ENCODE peak calls at places on chromosomes 3 and 15, in four cellular contexts. J, B, E and H are unnamed samples.
A peak's percentile ranks its signal among the peaks of the same experiment; 100 is the strongest.

GRCh38 chr3:126154391-126155279 is 25.8 kb downstream of the ALDH1L1 start:
- DNase-seq in E (no peak), B (no peak), J (no peak), H (no peak)

GRCh38 chr3:125331243-125331642 is 43.9 kb downstream of the ZNF148 start:
- DNase-seq in E (no peak), J (no peak), B (no peak), H (no peak)

GRCh38 chr3:104178695-104179094 is 1188.0 kb upstream of the ALCAM start:
- DNase-seq in E (no peak), B (no peak), J (no peak), H (peak; percentile 24)

GRCh38 chr3:124812291-124813265 is 74.6 kb downstream of the ITGB5 start:
- DNase-seq in J (peak; percentile 90), E (peak; percentile 79), B (peak; percentile 99), H (peak; percentile 96)

GRCh38 chr3:5430701-5431100 is 243.2 kb downstream of the EDEM1 start:
- DNase-seq in B (no peak), J (no peak), E (no peak), H (no peak)

GRCh38 chr15:74402873-74403589 is 30.7 kb downstream of the SEMA7A start:
- DNase-seq in J (no peak), E (peak; percentile 68), B (no peak), H (no peak)

GRCh38 chr3:190825389-190826016 is 37.0 kb downstream of the GMNC start:
- DNase-seq in J (no peak), E (no peak), B (no peak), H (no peak)

GRCh38 chr3:128619146-128619890 is 31.3 kb downstream of the RPN1 start:
- DNase-seq in B (peak; percentile 96), E (no peak), J (peak; percentile 50), H (peak; percentile 56)

GRCh38 chr3:101851072-101851471 is 1.8 kb downstream of the NFKBIZ start:
- DNase-seq in J (peak; percentile 21), E (no peak), B (no peak), H (no peak)

GRCh38 chr3:183073839-183074615 is 25.3 kb downstream of the MCCC1 start:
- DNase-seq in J (peak; percentile 80), E (no peak), B (peak; percentile 41), H (peak; percentile 75)

GRCh38 chr3:36729204-36730056 is 34.9 kb downstream of the DCLK3 start:
- DNase-seq in E (no peak), J (peak; percentile 73), B (peak; percentile 69), H (peak; percentile 80)

DNA sequence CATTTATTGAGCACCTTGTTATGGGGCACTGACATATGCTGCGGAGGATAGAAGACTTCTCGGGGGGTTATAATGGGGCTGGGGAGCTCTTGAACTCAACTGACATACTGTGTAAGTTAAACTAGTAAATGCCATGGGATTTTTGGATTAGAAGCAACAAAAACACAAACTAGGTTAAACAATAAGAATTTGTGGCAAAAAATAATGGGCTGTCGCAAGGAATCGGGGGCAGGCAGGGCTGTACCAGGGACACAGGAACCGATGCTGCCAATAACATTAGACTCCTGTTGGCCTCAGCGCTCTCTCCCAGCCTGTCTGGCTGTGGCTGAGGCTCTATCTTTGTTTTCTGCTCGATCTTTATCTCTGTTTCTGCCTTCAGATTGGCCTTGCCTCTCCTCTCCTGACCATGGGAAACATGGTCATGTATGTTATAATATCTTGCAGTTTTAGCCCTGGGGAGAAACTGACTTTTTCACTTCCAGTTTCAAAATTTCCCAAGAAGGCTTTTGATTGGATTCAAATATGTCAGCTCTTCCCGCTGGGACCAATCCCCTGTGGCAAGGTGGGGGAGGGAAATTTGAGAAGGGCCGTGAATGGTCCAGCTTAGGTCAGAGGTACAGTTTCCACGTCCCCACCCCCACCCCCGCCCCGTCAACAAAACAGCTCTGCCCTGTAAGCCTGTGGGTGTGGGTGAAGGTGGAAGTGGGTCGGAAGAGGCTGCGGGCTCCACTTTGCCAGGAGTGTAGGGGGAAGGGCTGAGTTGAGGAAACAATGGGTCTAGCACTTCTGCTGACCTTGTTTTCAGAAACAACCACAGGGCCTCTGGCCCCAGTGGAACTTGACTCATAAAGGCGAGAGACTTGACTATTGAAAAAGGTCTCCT is 161.0 kb upstream of the TBL1XR1 start:
- DNase-seq in J (peak; percentile 96), E (peak; percentile 82), B (peak; percentile 56), H (peak; percentile 55)
- H3K4me1 ChIP-seq in J (peaks cover 45% of the 10 kb centered on the region), E (peaks cover 38% of the 10 kb centered on the region), B (peaks cover 27% of the 10 kb centered on the region), H (peaks cover 40% of the 10 kb centered on the region)

GRCh38 chr15:85331666-85332261 is 48.6 kb upstream of the AKAP13 start:
- DNase-seq in E (no peak), B (no peak), J (peak; percentile 62), H (no peak)
- H3K4me3 ChIP-seq in E (no peak overlapping the region), B (no peak overlapping the region), J (peak overlapping the region; percentile 16), H (peak overlapping the region; percentile 17)

DNA sequence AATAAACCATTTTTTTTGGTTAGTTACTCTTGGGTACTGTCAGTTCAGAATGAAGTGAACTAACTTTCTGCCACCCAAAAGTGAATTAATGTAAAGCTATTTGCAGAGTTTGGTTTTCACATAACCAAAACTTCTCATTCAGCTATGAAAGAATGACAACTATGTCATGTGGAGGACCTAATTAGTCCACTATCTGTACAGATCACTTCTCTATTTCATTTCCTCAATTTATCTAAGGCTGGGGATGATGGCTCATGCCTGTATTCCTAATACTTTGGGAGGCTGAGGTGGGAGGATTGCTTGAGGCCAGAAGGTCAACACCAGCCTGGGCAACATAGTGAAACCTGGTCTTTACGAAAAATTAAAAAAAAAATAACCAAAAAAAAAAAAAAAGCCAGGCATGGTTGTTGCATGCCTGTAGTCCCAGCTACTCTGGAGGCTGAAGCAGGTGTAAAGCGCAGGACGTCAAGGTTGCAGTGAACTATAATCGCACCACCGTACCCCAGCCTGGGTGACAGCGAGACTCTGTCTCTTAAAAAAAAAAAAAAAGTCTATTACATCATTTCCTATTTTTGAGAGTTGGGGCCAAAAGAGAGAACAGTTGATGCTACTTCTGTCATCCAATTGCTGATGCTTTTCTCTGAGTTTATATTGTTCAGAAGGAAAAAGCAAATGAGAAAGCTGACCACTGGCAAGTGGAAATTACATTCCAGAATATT is 8.7 kb downstream of the HYPK start:
- DNase-seq in E (no peak), B (no peak), J (no peak), H (no peak)
- H3K4me1 ChIP-seq in E (no peaks in the 10 kb centered on the region), B (no peaks in the 10 kb centered on the region), J (no peaks in the 10 kb centered on the region), H (no peaks in the 10 kb centered on the region)

GRCh38 chr3:188205992-188206416 is 52.0 kb downstream of the LPP start:
- DNase-seq in J (no peak), E (peak; percentile 44), B (no peak), H (no peak)

GRCh38 chr3:188206787-188207186 is 52.8 kb downstream of the LPP start:
- DNase-seq in J (no peak), B (no peak), E (no peak), H (no peak)

GRCh38 chr3:188208751-188209433 is 54.9 kb downstream of the LPP start:
- DNase-seq in B (peak; percentile 83), E (no peak), J (no peak), H (peak; percentile 46)

GRCh38 chr3:188209740-188210139 is 55.8 kb downstream of the LPP start:
- DNase-seq in B (peak; percentile 39), E (no peak), J (no peak), H (no peak)

DNA sequence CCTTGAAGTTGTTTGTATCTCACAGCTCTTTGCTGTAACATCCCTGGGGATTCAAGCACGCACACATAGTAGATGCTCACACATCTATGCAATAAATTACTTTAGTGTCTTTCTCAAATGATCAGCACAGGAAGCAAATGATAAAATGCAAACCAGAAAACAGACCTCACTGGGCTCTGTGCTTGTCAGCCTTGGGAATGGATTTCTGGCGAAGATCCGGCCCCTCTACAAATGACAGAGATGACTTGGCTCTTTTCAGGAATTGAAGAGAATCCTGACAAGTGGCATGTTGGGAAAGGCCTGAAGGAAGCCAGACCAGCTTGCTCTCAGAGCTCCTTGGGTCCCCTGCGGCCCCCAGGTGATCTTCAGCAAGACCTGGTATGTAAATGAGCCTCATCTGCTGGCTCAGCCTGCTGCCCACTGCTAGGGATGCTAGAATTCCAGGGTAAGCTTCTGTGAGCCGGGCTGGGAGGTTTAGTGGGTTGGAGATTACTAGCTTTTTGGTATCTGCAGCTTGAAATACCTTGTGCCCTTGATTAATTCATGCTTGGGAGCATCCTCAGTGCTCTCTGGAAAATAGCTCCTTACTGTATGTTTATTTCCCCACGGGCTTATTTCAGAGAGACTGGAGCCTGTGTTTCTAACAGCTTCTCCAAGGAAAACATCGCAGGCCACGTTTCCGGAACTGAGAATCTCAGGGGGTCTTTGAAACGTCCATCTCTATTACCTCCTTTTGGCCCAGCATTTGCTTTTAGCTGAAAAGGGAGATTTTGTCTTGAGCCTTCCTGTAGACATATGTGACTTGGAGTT is 54.2 kb downstream of the LPP start:
- DNase-seq in J (no peak), E (no peak), B (no peak), H (no peak)
- H3K4me3 ChIP-seq in J (no peak overlapping the region), E (no peak overlapping the region), B (no peak overlapping the region), H (no peak overlapping the region)

GRCh38 chr3:122929576-122930365 is 97.8 kb downstream of the SEMA5B start:
- DNase-seq in J (no peak), E (no peak), B (no peak), H (no peak)

GRCh38 chr3:122928396-122929187 is 99.0 kb downstream of the SEMA5B start:
- DNase-seq in B (no peak), E (no peak), J (no peak), H (no peak)

GRCh38 chr3:122929188-122929465 is 98.4 kb downstream of the SEMA5B start:
- DNase-seq in J (no peak), E (no peak), B (no peak), H (no peak)

GRCh38 chr3:122931636-122932035 is 95.9 kb downstream of the SEMA5B start:
- DNase-seq in E (no peak), B (no peak), J (peak; percentile 42), H (no peak)

GRCh38 chr3:122930371-122930997 is 97.1 kb downstream of the SEMA5B start:
- DNase-seq in B (no peak), J (no peak), E (no peak), H (no peak)
- H3K4me1 ChIP-seq in B (no peaks in the 10 kb centered on the region), J (peaks cover 10% of the 10 kb centered on the region), E (no peaks in the 10 kb centered on the region), H (no peaks in the 10 kb centered on the region)

DNA sequence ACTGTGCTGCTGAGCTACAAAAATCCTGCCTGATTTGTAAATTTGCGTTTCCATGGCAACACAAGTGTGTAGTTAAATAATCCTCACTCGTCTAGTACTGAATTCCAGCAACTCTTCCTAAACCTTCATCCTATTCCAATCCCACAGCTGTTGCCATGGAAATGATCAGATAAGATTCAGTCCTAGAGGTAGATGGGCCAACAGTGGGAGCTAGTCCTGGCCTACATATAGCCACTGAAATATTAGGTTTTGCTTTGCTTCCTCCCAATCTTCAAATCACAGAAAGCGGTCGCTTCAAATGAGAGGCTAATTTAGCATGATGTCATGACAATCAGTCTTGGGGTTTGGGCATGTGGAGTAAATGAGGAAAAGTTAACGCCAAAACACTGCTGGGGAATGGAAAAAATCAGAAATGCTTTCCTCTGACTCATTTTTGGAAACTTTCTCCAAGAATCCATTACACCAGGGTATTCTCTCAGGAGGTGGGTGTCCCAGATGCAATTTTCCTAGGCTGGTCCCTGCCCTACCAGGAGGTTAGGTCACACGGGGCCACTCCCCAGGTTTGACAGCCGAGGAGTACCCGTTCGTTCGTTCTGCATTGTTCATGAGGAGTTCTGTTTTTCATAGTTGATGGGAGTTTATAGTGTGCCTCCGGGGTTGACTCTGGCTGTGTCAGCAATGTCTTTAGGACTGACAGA is 159.2 kb upstream of the SLCO3A1 start:
- DNase-seq in J (no peak), B (peak; percentile 23), E (peak; percentile 34), H (peak; percentile 45)
- H3K4me3 ChIP-seq in J (no peak overlapping the region), B (peak overlapping the region; percentile 16), E (peak overlapping the region; percentile 38), H (peak overlapping the region; percentile 79)

DNA sequence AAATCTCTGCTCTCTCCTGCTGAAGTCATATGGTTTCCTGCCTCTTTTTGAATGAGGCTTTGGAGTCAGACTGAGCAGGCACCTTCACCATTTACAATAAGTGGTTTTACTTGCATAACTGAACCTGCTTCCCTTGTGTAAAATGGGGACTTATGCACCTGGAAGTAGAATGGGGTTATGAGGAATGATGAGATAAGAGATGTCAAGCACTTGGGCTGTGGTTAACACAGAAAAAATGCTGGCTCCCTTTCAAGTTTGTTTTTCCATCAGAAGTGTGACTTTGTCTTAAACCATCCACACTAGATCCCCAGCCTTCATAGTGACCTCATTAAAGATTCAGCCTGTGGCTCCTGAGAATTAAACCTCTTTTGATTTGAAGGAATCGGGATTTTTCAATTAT is 5.2 kb downstream of the EXOSC7 start:
- DNase-seq in B (peak; percentile 27), J (peak; percentile 56), E (no peak), H (no peak)
- H3K4me1 ChIP-seq in B (peaks cover 3% of the 10 kb centered on the region), J (peaks cover 61% of the 10 kb centered on the region), E (no peaks in the 10 kb centered on the region), H (peaks cover 50% of the 10 kb centered on the region)